ENCODE peak calls at places on chromosomes 3 and 15, in ten cellular contexts. A is posterior cingulate gyrus; M is activated CD4-positive, alpha-beta T cell treated with anti-CD3 and anti-CD28 coated beads, Interleukin-2, amount 10 ng/mL, durations not matched to agents 7 days and 5 days; D is uterus; J is C1 segment of cervical spinal cord; P is naive thymus-derived CD8-positive, alpha-beta T cell; I is epithelial cell of proximal tubule; S is GM04503; H is tibial nerve; R is sigmoid colon. L is an unnamed sample.

GRCh38 chr3:194711913-194712312 is 26.2 kb downstream of the FAM43A start:
- DNase-seq in P (no peak), M (no peak), D (no peak), I (peak), J (no peak), H (no peak), R (no peak), S (peak), A (no peak), L (no peak)

GRCh38 chr3:69323941-69324340 is 61.9 kb downstream of the FRMD4B start:
- DNase-seq in S (no peak), R (no peak), H (no peak), P (no peak), M (no peak), D (no peak), J (no peak), A (no peak), I (no peak), L (no peak)

GRCh38 chr3:12541625-12542024 is 3.7 kb downstream of the MKRN2OS start:
- DNase-seq in S (no peak), H (no peak), A (no peak), P (no peak), R (no peak), I (no peak), M (no peak), J (no peak), D (no peak), L (no peak)

GRCh38 chr3:40593351-40593750 is 68.6 kb downstream of the ZNF621 start:
- DNase-seq in D (no peak), S (peak), P (no peak), R (no peak), I (no peak), A (no peak), M (no peak), H (no peak), J (no peak), L (no peak)

GRCh38 chr3:108124337-108125150 is 33.7 kb upstream of the CD47 start:
- DNase-seq in A (no peak), J (no peak), H (no peak), I (no peak), R (no peak), S (no peak), M (peak), D (no peak), P (peak), L (no peak)

GRCh38 chr3:119235151-119235550 is 5.5 kb downstream of the B4GALT4 start:
- DNase-seq in R (no peak), S (peak), H (no peak), I (no peak), D (no peak), P (no peak), M (no peak), A (no peak), J (no peak), L (no peak)

GRCh38 chr3:44893097-44893496 is 18.7 kb downstream of the TGM4 start:
- DNase-seq in R (no peak), H (no peak), P (no peak), A (no peak), M (no peak), D (no peak), S (no peak), J (no peak), I (peak), L (no peak)

GRCh38 chr15:31081568-31082250 is 19.8 kb downstream of the TRPM1 start:
- DNase-seq in A (no peak), D (no peak), M (no peak), J (no peak), P (no peak), I (no peak), H (no peak), S (no peak), R (no peak), L (no peak)

GRCh38 chr15:65100427-65100826 is 14.6 kb downstream of the UBAP1L start:
- DNase-seq in R (no peak), I (no peak), A (no peak), P (no peak), H (no peak), M (no peak), D (no peak), S (no peak), J (no peak), L (no peak)

GRCh38 chr15:88909956-88910831 is 3.0 kb downstream of the MFGE8 start:
- DNase-seq in J (no peak), A (no peak), R (peak), H (no peak), M (no peak), P (no peak), S (no peak), D (peak), I (no peak), L (peak)

GRCh38 chr3:27905625-27906024 is 183.5 kb upstream of the EOMES start:
- DNase-seq in M (no peak), R (no peak), I (no peak), D (no peak), P (no peak), S (no peak), H (no peak), A (no peak), J (no peak), L (no peak)

GRCh38 chr3:120028271-120029047 is 65.8 kb downstream of the GSK3B start:
- DNase-seq in A (no peak), H (no peak), J (no peak), D (no peak), P (no peak), M (no peak), S (no peak), I (no peak), R (no peak), L (no peak)

GRCh38 chr3:7977245-7978103 is 524.1 kb upstream of the LMCD1 start:
- DNase-seq in I (peak), H (no peak), S (no peak), P (no peak), A (no peak), J (no peak), M (no peak), D (no peak), R (no peak), L (no peak)

GRCh38 chr3:66239513-66240135 is 18.8 kb downstream of the SLC25A26 start:
- DNase-seq in J (no peak), A (no peak), D (no peak), H (no peak), I (no peak), R (no peak), S (no peak), P (no peak), M (no peak), L (no peak)

GRCh38 chr15:100628746-100629145 is 26.4 kb downstream of the ASB7 start:
- DNase-seq in J (no peak), P (no peak), S (peak), I (no peak), M (no peak), A (no peak), R (no peak), H (no peak), D (no peak), L (no peak)

GRCh38 chr3:195153121-195153520 is 117.8 kb downstream of the XXYLT1 start:
- DNase-seq in R (peak), A (peak), P (no peak), D (no peak), M (no peak), J (no peak), H (no peak), I (no peak), S (no peak), L (no peak)

GRCh38 chr15:100730655-100731240 is 128.4 kb downstream of the ASB7 start:
- DNase-seq in M (no peak), S (no peak), J (no peak), A (no peak), P (no peak), I (no peak), D (no peak), R (no peak), H (no peak), L (no peak)

GRCh38 chr15:67821784-67822451 is 3.4 kb upstream of the SKOR1 start:
- DNase-seq in H (no peak), S (no peak), J (no peak), M (no peak), I (no peak), P (no peak), R (no peak), D (no peak), A (no peak), L (no peak)

GRCh38 chr15:70432924-70433500 is 330.3 kb downstream of the UACA start:
- DNase-seq in I (no peak), H (no peak), A (no peak), D (no peak), M (no peak), J (no peak), S (no peak), P (no peak), R (no peak), L (no peak)

GRCh38 chr3:10291139-10291500 is 1.6 kb downstream of the GHRL start:
- DNase-seq in J (no peak), R (no peak), D (no peak), P (no peak), M (no peak), H (no peak), I (no peak), S (no peak), A (no peak), L (no peak)

GRCh38 chr15:67013696-67014095 is 51.7 kb upstream of the SMAD3 start:
- DNase-seq in A (no peak), M (no peak), R (no peak), I (no peak), J (no peak), D (no peak), H (no peak), P (no peak), S (no peak), L (no peak)

GRCh38 chr15:53746101-53746500 is 13.4 kb downstream of the WDR72 start:
- DNase-seq in S (no peak), R (no peak), M (no peak), I (no peak), D (no peak), A (no peak), P (no peak), H (no peak), J (no peak), L (no peak)

GRCh38 chr3:65894679-65895078 is 144.0 kb downstream of the MAGI1 start:
- DNase-seq in H (no peak), R (no peak), J (no peak), A (no peak), M (no peak), D (no peak), S (peak), P (no peak), I (no peak), L (no peak)

GRCh38 chr15:36080759-36081158 is 498.7 kb upstream of the CDIN1 start:
- DNase-seq in R (no peak), J (no peak), M (no peak), D (no peak), P (no peak), S (no peak), H (no peak), A (no peak), I (peak), L (no peak)

GRCh38 chr3:131277836-131278497 is 103.6 kb upstream of the NUDT16 start:
- DNase-seq in A (no peak), J (no peak), R (no peak), D (no peak), S (no peak), H (no peak), P (no peak), M (no peak), I (peak), L (no peak)

GRCh38 chr3:112002458-112002971 is 3.8 kb downstream of the TAGLN3 start:
- DNase-seq in H (no peak), P (no peak), I (no peak), A (no peak), S (no peak), R (no peak), D (no peak), J (no peak), M (no peak), L (no peak)

GRCh38 chr3:72224804-72225509 is 440.0 kb upstream of the PROK2 start:
- DNase-seq in H (no peak), M (no peak), A (no peak), R (no peak), I (no peak), J (no peak), D (no peak), P (no peak), S (no peak), L (no peak)

GRCh38 chr3:78737988-78738387 is 1029.8 kb downstream of the ROBO1 start:
- DNase-seq in H (no peak), P (no peak), M (no peak), D (no peak), A (no peak), I (no peak), S (no peak), R (no peak), J (no peak), L (no peak)

GRCh38 chr3:179760944-179761343 is 108.1 kb downstream of the USP13 start:
- DNase-seq in P (no peak), S (no peak), M (no peak), D (no peak), H (no peak), R (no peak), J (no peak), I (no peak), A (peak), L (no peak)

GRCh38 chr3:162769559-162769958 is 1273.0 kb downstream of the OTOL1 start:
- DNase-seq in S (no peak), I (peak), A (no peak), D (no peak), J (no peak), H (no peak), M (no peak), R (no peak), P (no peak), L (no peak)

GRCh38 chr3:109773006-109773405 is 435.7 kb upstream of the DPPA4 start:
- DNase-seq in M (no peak), I (no peak), P (no peak), J (no peak), S (no peak), D (no peak), A (no peak), R (no peak), H (no peak), L (no peak)

GRCh38 chr3:120693439-120694172 is 11.6 kb upstream of the HGD start:
- DNase-seq in P (no peak), R (no peak), D (no peak), J (no peak), S (peak), H (no peak), A (no peak), I (peak), M (no peak), L (no peak)

GRCh38 chr15:80989110-80989517 is 505 bp downstream of the MESD start:
- DNase-seq in H (no peak), M (no peak), A (no peak), P (no peak), D (no peak), R (no peak), J (no peak), I (no peak), S (no peak), L (no peak)

GRCh38 chr3:155382396-155383042 is 89.0 kb upstream of the STRIT1 start:
- DNase-seq in R (peak), P (no peak), H (peak), D (peak), J (no peak), S (no peak), M (no peak), I (no peak), A (peak), L (peak)